ENCODE peak calls at places on chromosomes 11 and 22, in six cellular contexts. X, R, E, A, T and S are unnamed samples.

GRCh38 chr11:133814588-133814987 is 30.7 kb downstream of the SPATA19 start:
- DNase-seq in R (no peak), X (no peak), E (no peak), T (no peak), A (no peak), S (no peak)

GRCh38 chr11:113014262-113014661 is 53.0 kb downstream of the NCAM1 start:
- DNase-seq in R (no peak), A (no peak), X (no peak), T (no peak), E (no peak), S (no peak)

GRCh38 chr11:27241316-27242122 is 121.5 kb downstream of the CCDC34 start:
- DNase-seq in A (peak), X (peak), R (no peak), T (peak), E (no peak), S (no peak)

GRCh38 chr11:34264266-34265110 is 93.3 kb downstream of the ABTB2 start:
- DNase-seq in A (no peak), T (no peak), E (no peak), X (no peak), R (no peak), S (no peak)

GRCh38 chr22:17199131-17199731 is 20.0 kb downstream of the ADA2 start:
- DNase-seq in A (no peak), T (no peak), E (no peak), R (peak), X (no peak), S (no peak)

GRCh38 chr11:117535201-117535869 is 207.7 kb downstream of the CEP164 start:
- DNase-seq in E (peak), R (no peak), T (no peak), X (no peak), A (no peak), S (no peak)

GRCh38 chr22:17874231-17874630 is 100.0 kb upstream of the BID start:
- DNase-seq in T (no peak), E (no peak), R (no peak), X (no peak), A (no peak), S (no peak)

GRCh38 chr11:122215244-122215992 is 99.4 kb upstream of the BLID start:
- DNase-seq in A (peak), E (peak), T (peak), X (peak), R (peak), S (peak)

GRCh38 chr11:33000181-33000580 is 15.5 kb upstream of the DEPDC7 start:
- DNase-seq in R (no peak), A (peak), X (peak), T (no peak), E (no peak), S (no peak)

GRCh38 chr11:108253176-108253575 is 30.3 kb downstream of the ATM start:
- DNase-seq in E (no peak), R (no peak), A (no peak), X (no peak), T (no peak), S (no peak)

GRCh38 chr22:37982938-37983859 is 1.2 kb downstream of the SOX10 start:
- DNase-seq in T (no peak), X (no peak), A (no peak), E (no peak), R (peak), S (no peak)
- TF ChIP-seq CTCF in T (no peak), X (peak), A (peak), E (no peak), R (peak), S (peak)

DNA sequence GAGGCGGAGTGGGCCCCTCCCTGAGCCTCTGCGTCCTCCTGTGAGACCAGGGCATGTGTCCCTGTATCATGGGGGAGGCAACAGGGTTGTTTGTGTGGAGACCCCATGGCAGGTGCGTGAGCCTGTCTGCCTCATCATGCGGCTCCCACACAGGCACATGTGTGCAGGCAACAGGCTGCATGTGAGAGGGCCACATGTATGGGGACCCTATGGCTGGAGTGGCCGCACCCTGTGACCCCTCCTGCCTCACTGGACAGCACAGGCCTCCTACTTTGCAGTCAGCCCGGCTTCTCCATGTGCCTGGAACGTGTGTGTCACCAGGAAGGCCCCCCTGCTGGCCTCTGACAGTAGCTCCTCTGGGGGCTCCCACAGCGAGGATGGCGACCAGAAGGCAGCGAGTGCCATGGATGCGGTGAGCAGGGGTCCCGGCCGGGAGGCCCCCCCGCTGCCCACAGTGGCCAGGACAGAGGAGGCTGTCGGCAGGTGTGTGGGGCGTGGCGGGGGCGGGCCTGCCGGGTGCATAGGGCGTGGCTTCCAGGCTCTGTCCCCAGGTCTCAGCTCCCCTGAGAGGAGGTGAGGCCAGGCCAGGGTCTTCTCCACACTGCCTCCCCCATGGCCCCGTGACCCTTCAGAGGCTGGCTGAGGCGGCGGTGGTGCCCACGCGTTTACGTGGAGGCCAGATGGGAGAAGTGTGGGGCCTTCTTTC is 34.1 kb downstream of the SBF1 start:
- DNase-seq in E (no peak), A (no peak), R (no peak), T (no peak), X (no peak), S (no peak)
- TF ChIP-seq CTCF in E (no peak), A (no peak), R (no peak), T (no peak), X (no peak), S (no peak)

DNA sequence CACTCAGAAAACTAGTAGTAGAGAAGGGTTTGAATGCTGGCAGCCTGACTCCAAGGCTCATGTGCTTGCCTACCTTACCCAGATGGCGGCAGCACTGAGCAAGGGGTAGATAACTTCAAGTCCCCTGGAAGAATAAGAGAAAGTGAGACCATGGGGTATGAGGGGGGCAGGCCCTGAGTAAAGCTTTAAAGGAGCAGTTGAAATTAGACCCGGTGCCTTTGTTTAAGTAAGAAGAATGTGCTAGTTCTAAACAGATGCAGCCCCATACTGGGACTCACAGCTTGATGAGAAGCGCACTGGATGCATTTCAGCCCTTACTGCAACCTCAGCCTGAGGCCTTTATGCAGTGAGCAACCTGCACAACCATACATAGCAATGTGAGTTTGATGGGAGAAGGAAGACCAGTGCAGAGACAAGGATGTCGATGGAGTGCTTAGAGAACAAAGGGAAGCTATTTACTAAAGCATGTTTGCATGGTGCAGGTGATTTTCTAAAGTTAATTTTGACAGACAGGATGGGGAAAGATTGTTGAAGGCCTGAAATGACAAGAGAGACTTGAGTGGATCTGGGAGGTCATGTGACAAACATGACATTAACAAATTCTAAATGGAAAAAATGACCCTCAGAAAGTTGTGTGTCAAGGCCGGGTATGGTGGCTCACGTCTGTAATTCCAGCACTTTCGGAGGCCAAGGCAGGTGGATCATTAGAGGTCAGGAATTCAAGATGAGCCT is 27.1 kb upstream of the TMA7B start:
- DNase-seq in R (peak), A (no peak), T (peak), E (peak), X (no peak), S (no peak)
- TF ChIP-seq CTCF in R (peak), A (peak), T (no peak), E (peak), X (peak), S (peak)

DNA sequence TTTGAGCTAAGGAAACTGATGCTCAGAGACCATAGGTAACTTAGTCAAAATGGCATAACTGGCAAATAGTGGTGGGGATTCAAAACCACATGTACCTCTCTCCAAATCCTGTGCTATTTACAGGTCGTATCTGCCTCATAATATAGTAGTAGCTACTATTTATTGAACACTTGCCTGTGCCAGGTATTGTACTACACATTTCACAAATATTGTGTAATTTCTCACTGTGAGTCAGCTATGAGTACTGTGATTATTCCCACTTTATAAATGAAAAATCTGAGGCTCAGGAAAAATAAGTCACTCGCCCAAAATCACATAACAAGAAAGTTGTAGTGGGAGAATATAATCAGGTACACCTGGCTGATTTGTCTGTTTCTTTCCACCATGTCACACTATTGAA is 199.8 kb upstream of the FAT3 start:
- DNase-seq in T (no peak), E (no peak), R (no peak), A (no peak), X (no peak), S (no peak)
- TF ChIP-seq CTCF in T (no peak), E (no peak), R (no peak), A (no peak), X (no peak), S (no peak)

GRCh38 chr11:132395434-132395833 is 1025.0 kb downstream of the NTM start:
- DNase-seq in A (no peak), X (no peak), E (no peak), T (no peak), R (no peak), S (no peak)
- TF ChIP-seq CTCF in A (no peak), X (no peak), E (no peak), T (no peak), R (no peak), S (no peak)

GRCh38 chr11:59426361-59427067 is at the start of gene OR5A2:
- DNase-seq in A (no peak), R (no peak), E (no peak), T (no peak), X (no peak), S (no peak)

GRCh38 chr11:59427068-59427382 is 812 bp upstream of the OR5A2 start:
- DNase-seq in R (no peak), X (no peak), E (no peak), T (no peak), A (no peak), S (no peak)

GRCh38 chr11:59425131-59425530 is 1.1 kb downstream of the OR5A2 start:
- DNase-seq in T (no peak), X (no peak), A (no peak), R (no peak), E (no peak), S (no peak)

GRCh38 chr11:59429924-59430516 is 3.8 kb upstream of the OR5A2 start:
- DNase-seq in T (peak), A (peak), E (peak), X (no peak), R (peak), S (no peak)
- TF ChIP-seq CTCF in T (peak), A (peak), E (peak), X (peak), R (peak), S (peak)

GRCh38 chr11:567629-568258 is 7.0 kb downstream of the RASSF7 start:
- DNase-seq in X (no peak), T (no peak), E (peak), A (no peak), R (no peak), S (no peak)

GRCh38 chr11:567036-567628 is 6.4 kb downstream of the RASSF7 start:
- DNase-seq in E (no peak), X (no peak), T (no peak), A (no peak), R (no peak), S (no peak)

GRCh38 chr11:568306-569259 is 7.7 kb upstream of the PHRF1 start:
- DNase-seq in T (peak), E (peak), R (peak), X (peak), A (peak), S (peak)

GRCh38 chr11:563812-564578 is 3.2 kb downstream of the RASSF7 start:
- DNase-seq in T (no peak), X (no peak), R (no peak), A (no peak), E (no peak), S (no peak)

DNA sequence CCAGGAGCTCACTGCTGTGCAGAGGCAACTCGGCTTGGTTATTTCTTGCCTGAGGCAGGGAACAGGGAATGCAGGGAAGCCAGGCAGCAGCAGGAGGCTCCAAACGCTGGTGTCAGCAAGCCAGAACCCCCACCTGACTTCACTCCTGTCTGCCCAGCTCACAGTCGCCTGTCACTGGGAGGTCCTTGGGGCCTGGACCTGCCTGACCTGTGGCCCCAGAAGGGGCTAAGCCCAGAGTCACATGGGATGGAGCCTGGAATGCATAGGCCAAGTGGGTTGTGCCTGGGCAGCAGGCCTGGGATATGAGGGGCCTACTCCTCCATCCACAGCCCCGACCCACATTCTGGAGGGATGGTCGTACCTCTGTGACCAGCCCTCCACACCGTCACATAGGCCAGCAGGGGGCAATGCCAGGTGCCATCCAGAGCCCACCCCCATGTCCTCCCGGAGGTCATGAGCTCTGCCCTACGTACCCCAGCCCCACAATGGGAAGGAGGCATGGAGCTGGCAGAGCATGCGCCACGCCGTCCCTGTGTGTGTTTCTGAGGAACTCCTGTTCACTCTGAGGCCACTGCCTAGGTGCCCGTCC is 5.2 kb downstream of the RASSF7 start:
- DNase-seq in E (no peak), A (no peak), X (no peak), R (no peak), T (no peak), S (no peak)
- TF ChIP-seq CTCF in E (no peak), A (no peak), X (no peak), R (no peak), T (no peak), S (no peak)

DNA sequence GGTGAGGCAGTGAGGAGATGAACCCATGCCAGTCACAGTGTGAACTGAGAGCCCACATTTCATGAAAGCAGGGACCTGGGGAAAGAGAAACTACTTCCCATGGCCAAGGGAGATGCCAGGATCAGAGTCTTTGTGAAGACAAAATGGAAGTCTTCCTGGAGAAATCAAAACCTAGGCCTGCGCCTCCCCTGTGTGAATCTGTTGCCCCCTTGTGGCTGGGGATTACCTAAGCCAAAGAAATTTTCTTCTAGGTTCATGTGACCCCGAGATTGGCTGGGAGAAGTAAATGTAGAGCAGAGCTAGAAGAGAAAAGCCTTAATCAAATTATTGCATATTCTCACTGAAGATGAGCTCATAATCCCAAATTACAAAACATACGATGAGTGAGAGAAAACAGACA is 1075.3 kb downstream of the TBC1D22A start:
- DNase-seq in E (peak), A (no peak), R (no peak), X (no peak), T (peak), S (no peak)
- TF ChIP-seq CTCF in E (peak), A (peak), R (peak), X (peak), T (no peak), S (peak)

GRCh38 chr11:35412285-35412684 is 7.1 kb downstream of the SLC1A2 start:
- DNase-seq in A (no peak), E (no peak), X (no peak), R (no peak), T (peak), S (no peak)
- TF ChIP-seq CTCF in A (peak), E (peak), X (peak), R (peak), T (peak), S (peak)